ENCODE peak calls at places on chromosomes 16 and 17, in five cellular contexts. G is endodermal cell, L is breast epithelium, X is Panc1, Q is tibial artery. S is an unnamed sample.

GRCh38 chr16:22220714-22221113 is 14.6 kb downstream of the EEF2K start:
- DNase-seq in L (peak; percentile 60), Q (peak; percentile 79), G (no peak), X (no peak), S (no peak)

GRCh38 chr17:67477687-67478086 is 100.6 kb downstream of the PITPNC1 start:
- DNase-seq in X (no peak), L (no peak), Q (no peak), G (peak; percentile 45), S (no peak)

GRCh38 chr16:30715777-30716445 is 16.9 kb downstream of the SRCAP start:
- DNase-seq in L (no peak), G (no peak), X (no peak), Q (no peak), S (no peak)

GRCh38 chr17:75105269-75106080 is 4.3 kb upstream of the ARMC7 start:
- DNase-seq in Q (peak; percentile 43), L (no peak), X (no peak), G (peak; percentile 98), S (no peak)

GRCh38 chr16:27326738-27327585 is 13.2 kb downstream of the IL4R start:
- DNase-seq in L (peak; percentile 54), X (no peak), G (peak; percentile 99), Q (peak; percentile 96), S (peak; percentile 86)

GRCh38 chr17:63247706-63248105 is 198.4 kb downstream of the CYB561 start:
- DNase-seq in L (no peak), G (no peak), X (no peak), Q (no peak), S (no peak)

GRCh38 chr16:17313085-17313611 is 157.6 kb downstream of the XYLT1 start:
- DNase-seq in Q (peak; percentile 47), X (no peak), G (no peak), L (peak; percentile 71), S (no peak)

GRCh38 chr17:75881678-75882454 is 3.5 kb upstream of the TRIM47 start:
- DNase-seq in G (no peak), Q (no peak), L (no peak), X (no peak), S (no peak)

GRCh38 chr16:69465083-69465721 is 40.8 kb downstream of the CYB5B start:
- DNase-seq in Q (no peak), L (no peak), X (no peak), G (no peak), S (no peak)

GRCh38 chr16:57277586-57277985 is 6.9 kb downstream of the PLLP start:
- DNase-seq in L (no peak), X (peak; percentile 68), Q (no peak), G (no peak), S (peak; percentile 31)

GRCh38 chr16:11129378-11129781 is 126.6 kb downstream of the SOCS1 start:
- DNase-seq in L (no peak), G (no peak), Q (no peak), X (no peak), S (no peak)

GRCh38 chr16:69706256-69706974 is 19.9 kb downstream of the NQO1 start:
- DNase-seq in L (no peak), Q (no peak), X (no peak), G (no peak), S (no peak)

GRCh38 chr17:77182205-77182604 is 41.4 kb downstream of the SEC14L1 start:
- DNase-seq in Q (no peak), L (no peak), G (no peak), X (no peak), S (no peak)
- H3K4me1 ChIP-seq in Q (peaks cover 4% of the 10 kb centered on the region), L (peaks cover 6% of the 10 kb centered on the region), G (no peaks in the 10 kb centered on the region), X (peaks cover 85% of the 10 kb centered on the region), S (peaks cover 19% of the 10 kb centered on the region)

DNA sequence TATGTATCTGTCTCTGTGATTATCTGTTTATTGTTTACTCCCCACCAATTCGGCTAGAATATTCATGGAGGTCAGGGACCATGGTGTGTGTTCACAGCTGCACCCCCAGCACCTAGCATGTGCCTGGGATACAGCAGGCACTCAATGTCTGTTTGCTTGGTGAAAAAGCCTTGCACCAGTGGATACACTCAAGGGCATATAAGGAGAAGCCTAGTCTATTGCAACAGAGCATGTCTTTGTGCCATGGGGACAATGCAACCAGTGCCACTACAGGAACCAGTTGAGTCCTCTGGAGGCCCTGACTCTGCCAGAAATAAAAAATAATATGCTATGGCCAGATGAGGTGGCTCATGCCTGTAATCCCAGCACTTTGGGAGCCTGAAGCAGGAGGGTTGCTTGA is 93.6 kb downstream of the NDE1 start:
- DNase-seq in L (no peak), X (no peak), G (no peak), Q (no peak), S (no peak)
- H3K27me3 ChIP-seq in L (no peaks in the 10 kb centered on the region), X (no peaks in the 10 kb centered on the region), G (no peaks in the 10 kb centered on the region), Q (no peaks in the 10 kb centered on the region), S (no peaks in the 10 kb centered on the region)

GRCh38 chr17:6558932-6559752 is 2.8 kb upstream of the PITPNM3 start:
- DNase-seq in X (no peak), L (no peak), Q (no peak), G (no peak), S (no peak)
- TF ChIP-seq CTCF in X (no peak), L (no peak), Q (no peak), G (no peak), S (no peak)

GRCh38 chr17:50168319-50168718 is 2.5 kb downstream of the SGCA start:
- DNase-seq in L (no peak), Q (no peak), X (no peak), G (no peak), S (no peak)
- H3K4me1 ChIP-seq in L (no peaks in the 10 kb centered on the region), Q (peaks cover 51% of the 10 kb centered on the region), X (peaks cover 3% of the 10 kb centered on the region), G (no peaks in the 10 kb centered on the region), S (no peaks in the 10 kb centered on the region)

GRCh38 chr17:72413077-72414031 is 292.5 kb downstream of the SOX9 start:
- DNase-seq in L (no peak), G (no peak), Q (no peak), X (no peak), S (no peak)

GRCh38 chr17:72412650-72413076 is 291.8 kb downstream of the SOX9 start:
- DNase-seq in G (no peak), L (no peak), Q (no peak), X (no peak), S (no peak)

GRCh38 chr17:72414967-72415853 is 294.4 kb downstream of the SOX9 start:
- DNase-seq in G (no peak), Q (no peak), X (no peak), L (no peak), S (no peak)

GRCh38 chr17:72416054-72416691 is 295.4 kb downstream of the SOX9 start:
- DNase-seq in L (no peak), G (no peak), Q (no peak), X (no peak), S (no peak)

DNA sequence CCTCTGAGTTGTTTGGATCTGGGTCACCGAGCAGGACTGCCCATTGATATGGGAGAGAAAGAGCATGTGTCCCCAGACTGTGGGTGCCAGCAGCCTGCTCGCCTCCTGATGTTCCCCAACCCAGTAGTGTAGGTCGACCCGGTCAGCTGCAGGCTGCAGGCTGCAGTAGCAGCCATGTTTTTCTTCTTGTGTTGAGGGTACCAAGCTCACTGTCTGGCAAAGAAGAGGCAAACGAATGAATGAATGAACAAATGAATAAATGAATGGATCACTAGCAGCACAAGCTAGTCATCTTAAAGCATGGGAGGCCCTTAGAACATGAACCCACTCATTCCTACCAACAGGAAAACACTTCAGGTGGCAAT is 293.2 kb downstream of the SOX9 start:
- DNase-seq in Q (no peak), L (no peak), G (no peak), X (no peak), S (no peak)
- H3K27me3 ChIP-seq in Q (peaks cover 27% of the 10 kb centered on the region), L (no peaks in the 10 kb centered on the region), G (peaks cover 67% of the 10 kb centered on the region), X (no peaks in the 10 kb centered on the region), S (no peaks in the 10 kb centered on the region)

GRCh38 chr17:16352303-16352837 is 899 bp downstream of the CENPV start:
- DNase-seq in X (no peak), Q (no peak), L (no peak), G (peak; percentile 85), S (peak; percentile 78)

GRCh38 chr17:16351831-16352230 is 1.4 kb downstream of the CENPV start:
- DNase-seq in X (no peak), G (no peak), L (no peak), Q (no peak), S (no peak)

GRCh38 chr17:16354585-16354984 is 1.3 kb upstream of the CENPV start:
- DNase-seq in X (no peak), G (peak; percentile 66), L (no peak), Q (no peak), S (no peak)

GRCh38 chr17:16353702-16354174 is 469 bp upstream of the CENPV start:
- DNase-seq in X (no peak), G (no peak), L (no peak), Q (no peak), S (no peak)

DNA sequence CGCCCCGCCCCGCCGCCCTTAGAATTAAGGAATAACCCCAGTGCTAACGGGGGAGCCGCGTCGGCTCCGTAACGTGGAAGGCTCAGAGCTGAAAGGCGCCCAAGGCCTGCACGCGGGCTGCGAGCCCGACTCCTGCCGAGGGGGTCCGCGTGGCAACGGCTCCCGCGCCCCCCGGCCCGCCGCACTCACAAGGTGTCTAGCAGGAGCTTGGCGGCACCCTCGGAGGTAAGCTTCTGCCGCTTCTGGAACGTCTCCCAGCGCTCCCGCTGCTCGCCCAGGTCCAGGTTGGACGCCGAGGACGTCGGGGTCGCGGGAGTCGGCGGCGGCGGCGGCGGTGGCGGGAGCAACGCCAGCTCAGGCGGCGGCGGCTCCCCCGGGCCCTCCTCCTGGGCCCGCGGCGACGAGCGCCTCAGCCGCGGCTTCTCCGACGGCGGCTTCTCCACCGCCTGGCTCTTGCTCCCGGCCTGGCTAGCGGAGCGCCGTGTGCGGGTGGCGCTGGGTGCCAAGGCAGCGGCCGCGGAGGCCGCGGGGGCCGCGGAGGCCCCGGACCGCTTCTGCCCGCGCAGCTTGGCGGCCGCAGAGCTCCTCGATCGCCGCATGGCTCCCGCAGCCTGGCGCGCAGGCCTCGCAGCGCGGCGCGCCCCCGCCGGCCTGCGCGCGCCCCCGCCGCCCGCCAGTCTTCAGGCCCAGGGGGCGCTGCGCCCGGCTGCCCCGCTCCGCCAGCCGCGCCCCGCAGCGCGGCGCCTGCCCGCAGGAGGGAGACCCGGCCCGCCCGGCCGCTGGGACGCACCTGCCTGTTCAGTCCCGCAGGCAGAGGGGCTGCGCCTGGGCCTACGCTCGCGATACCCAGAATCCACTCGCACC is at the start of gene CENPV:
- DNase-seq in G (peak; percentile 97), L (no peak), X (no peak), Q (no peak), S (peak; percentile 87)
- TF ChIP-seq CTCF in G (no peak), L (no peak), X (peak; percentile 81), Q (peak; percentile 39), S (no peak)